ENCODE peak calls at places on chromosomes 11 and 22, in six cellular contexts. Z is transverse colon, D is HCT116, G is fibroblast of lung, J is MM.1S, I is Peyer's patch. O is an unnamed sample.

GRCh38 chr11:102341844-102342318 is 5.1 kb upstream of the BIRC2 start:
- DNase-seq in G (peak; percentile 87), Z (peak; percentile 79), J (peak; percentile 78), I (no peak), D (peak; percentile 89), O (peak; percentile 69)

GRCh38 chr22:45154383-45154782 is 9.3 kb upstream of the NUP50 start:
- DNase-seq in Z (no peak), D (no peak), J (no peak), I (no peak), G (peak; percentile 11), O (no peak)

GRCh38 chr22:19011075-19011474 is 75.0 kb upstream of the PRODH start:
- DNase-seq in I (no peak), Z (no peak), G (no peak), J (no peak), D (no peak), O (no peak)

GRCh38 chr22:35835267-35835997 is 117.8 kb downstream of the APOL5 start:
- DNase-seq in I (no peak), J (no peak), D (peak; percentile 18), G (no peak), Z (no peak), O (no peak)

GRCh38 chr11:47271328-47271727 is 1.4 kb downstream of the MADD start:
- DNase-seq in Z (no peak), J (no peak), I (no peak), G (no peak), D (no peak), O (no peak)

GRCh38 chr11:87019582-87020271 is 18.0 kb upstream of the TMEM135 start:
- DNase-seq in Z (no peak), I (no peak), J (no peak), G (no peak), D (no peak), O (no peak)

GRCh38 chr11:8567597-8568198 is 26.3 kb downstream of the STK33 start:
- DNase-seq in J (no peak), Z (no peak), I (no peak), G (peak; percentile 19), D (no peak), O (no peak)

GRCh38 chr11:76218449-76219206 is 12.3 kb upstream of the WNT11 start:
- DNase-seq in I (no peak), G (no peak), J (no peak), D (no peak), Z (no peak), O (no peak)

GRCh38 chr11:123518496-123519054 is 88.5 kb downstream of the GRAMD1B start:
- DNase-seq in Z (no peak), J (no peak), I (no peak), G (no peak), D (no peak), O (no peak)

GRCh38 chr11:19871531-19871930 is 158.9 kb downstream of the NAV2 start:
- DNase-seq in J (no peak), G (no peak), I (no peak), D (no peak), Z (no peak), O (no peak)

GRCh38 chr11:65134952-65135632 is 773 bp upstream of the SYVN1 start:
- DNase-seq in Z (peak; percentile 95), I (peak; percentile 95), D (peak; percentile 95), G (peak; percentile 95), J (peak; percentile 96), O (peak; percentile 95)

GRCh38 chr11:35152575-35152974 is 13.6 kb downstream of the CD44 start:
- DNase-seq in G (no peak), J (no peak), D (no peak), I (no peak), Z (no peak), O (no peak)

GRCh38 chr11:117143390-117143789 is 697 bp upstream of the PAFAH1B2 start:
- DNase-seq in I (peak; percentile 50), Z (peak; percentile 58), G (peak; percentile 59), J (peak; percentile 60), D (no peak), O (peak; percentile 14)

GRCh38 chr22:26502688-26503561 is 9.3 kb downstream of the TFIP11 start:
- DNase-seq in Z (peak; percentile 55), J (peak; percentile 92), D (no peak), G (peak; percentile 57), I (no peak), O (peak; percentile 57)

GRCh38 chr11:77411717-77412441 is 62.0 kb downstream of the PAK1 start:
- DNase-seq in G (peak; percentile 81), J (peak; percentile 90), I (peak; percentile 93), D (peak; percentile 49), Z (peak; percentile 91), O (peak; percentile 75)

GRCh38 chr11:32331098-32331497 is 104.2 kb downstream of the WT1 start:
- DNase-seq in D (no peak), I (no peak), J (no peak), G (no peak), Z (no peak), O (no peak)

GRCh38 chr11:45815747-45816146 is 10.8 kb downstream of the SLC35C1 start:
- DNase-seq in D (no peak), Z (no peak), I (no peak), J (no peak), G (no peak), O (no peak)

GRCh38 chr11:63574856-63575602 is 11.8 kb upstream of the PLAAT2 start:
- DNase-seq in D (no peak), I (peak; percentile 67), J (no peak), Z (no peak), G (peak; percentile 62), O (no peak)

GRCh38 chr11:5865826-5866225 is 8.3 kb upstream of the OR52E8 start:
- DNase-seq in I (no peak), Z (no peak), J (no peak), G (no peak), D (no peak), O (no peak)

GRCh38 chr11:35334385-35335090 is 84.8 kb downstream of the SLC1A2 start:
- DNase-seq in D (no peak), Z (no peak), I (no peak), J (no peak), G (no peak), O (peak; percentile 63)

GRCh38 chr22:49938565-49939136 is 20.2 kb downstream of the CRELD2 start:
- DNase-seq in Z (no peak), D (no peak), I (no peak), J (no peak), G (no peak), O (no peak)

GRCh38 chr11:134223066-134223465 is 701 bp downstream of the NCAPD3 start:
- DNase-seq in J (no peak), I (no peak), Z (no peak), G (no peak), D (no peak), O (no peak)

GRCh38 chr11:133134561-133135173 is 397.6 kb downstream of the OPCML start:
- DNase-seq in J (peak; percentile 53), G (peak; percentile 12), I (peak; percentile 76), D (no peak), Z (peak; percentile 50), O (no peak)

GRCh38 chr22:32858957-32859356 is 57.5 kb downstream of the TIMP3 start:
- DNase-seq in I (no peak), G (no peak), Z (no peak), D (no peak), J (no peak), O (no peak)

GRCh38 chr11:118671254-118671653 is 8.2 kb downstream of the TREH start:
- DNase-seq in G (no peak), I (no peak), J (no peak), D (no peak), Z (no peak), O (no peak)

GRCh38 chr22:37199839-37200161 is 11.8 kb upstream of the C1QTNF6 start:
- DNase-seq in I (no peak), J (no peak), G (no peak), Z (no peak), D (no peak), O (no peak)

GRCh38 chr11:31810779-31811647 is at the start of gene PAX6:
- DNase-seq in D (peak; percentile 21), G (no peak), I (peak; percentile 53), J (peak; percentile 3), Z (peak; percentile 22), O (peak; percentile 41)

GRCh38 chr11:11618973-11619435 is 2.8 kb downstream of the GALNT18 start:
- DNase-seq in I (no peak), G (no peak), J (no peak), D (no peak), Z (no peak), O (no peak)

GRCh38 chr11:123214396-123214795 is 19.3 kb upstream of the CLMP start:
- DNase-seq in G (no peak), Z (no peak), D (no peak), I (no peak), J (no peak), O (no peak)

GRCh38 chr11:128471138-128471661 is 116.2 kb downstream of the ETS1 start:
- DNase-seq in I (no peak), G (no peak), Z (peak; percentile 52), J (peak; percentile 81), D (no peak), O (peak; percentile 62)
- H3K4me1 ChIP-seq in I (peaks cover 32% of the 10 kb centered on the region), G (peaks cover 73% of the 10 kb centered on the region), Z (peaks cover 29% of the 10 kb centered on the region), J (peaks cover 62% of the 10 kb centered on the region), D (peaks cover 12% of the 10 kb centered on the region), O (peaks cover 100% of the 10 kb centered on the region)

DNA sequence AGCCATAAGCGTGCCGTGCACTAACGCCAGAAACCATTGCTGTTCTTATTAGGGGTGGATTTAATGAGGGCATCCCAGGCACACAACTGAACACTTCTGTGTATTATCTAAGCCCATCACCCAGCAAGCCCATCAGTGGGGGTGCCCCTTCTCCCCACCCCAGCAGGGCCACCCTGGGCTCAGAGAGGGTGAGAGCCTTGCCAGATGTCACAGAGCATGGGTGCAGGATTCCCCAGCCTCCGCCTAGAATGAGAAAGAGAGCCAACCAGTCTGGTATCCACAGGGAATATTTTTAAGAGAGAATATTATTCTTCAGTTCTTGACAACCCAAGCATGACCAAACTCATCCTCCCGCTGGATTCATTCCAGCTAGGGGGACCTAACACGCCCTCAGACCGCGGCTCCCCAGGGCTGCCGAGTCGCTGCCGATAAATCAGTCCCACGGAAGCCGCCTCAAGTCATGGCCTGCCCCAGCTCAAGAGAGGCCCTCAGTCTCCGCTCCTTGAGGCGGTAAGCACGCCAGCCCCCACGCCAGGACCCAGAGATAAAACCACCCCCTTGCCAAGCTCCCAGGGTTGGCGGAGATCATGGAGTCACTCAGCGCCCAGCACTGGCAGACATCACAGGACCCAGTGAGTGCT is 47.2 kb downstream of the MN1 start:
- DNase-seq in D (no peak), I (no peak), Z (no peak), J (no peak), G (no peak), O (no peak)
- H3K27ac ChIP-seq in D (no peak overlapping the region), I (no peak overlapping the region), Z (peak overlapping the region; percentile 77), J (no peak overlapping the region), G (no peak overlapping the region), O (no peak overlapping the region)

GRCh38 chr11:120698918-120699317 is 187.4 kb downstream of the GRIK4 start:
- DNase-seq in D (no peak), Z (no peak), I (no peak), J (no peak), G (no peak), O (no peak)
- H3K4me1 ChIP-seq in D (no peaks in the 10 kb centered on the region), Z (no peaks in the 10 kb centered on the region), I (no peaks in the 10 kb centered on the region), J (peaks cover 22% of the 10 kb centered on the region), G (no peaks in the 10 kb centered on the region), O (no peaks in the 10 kb centered on the region)

DNA sequence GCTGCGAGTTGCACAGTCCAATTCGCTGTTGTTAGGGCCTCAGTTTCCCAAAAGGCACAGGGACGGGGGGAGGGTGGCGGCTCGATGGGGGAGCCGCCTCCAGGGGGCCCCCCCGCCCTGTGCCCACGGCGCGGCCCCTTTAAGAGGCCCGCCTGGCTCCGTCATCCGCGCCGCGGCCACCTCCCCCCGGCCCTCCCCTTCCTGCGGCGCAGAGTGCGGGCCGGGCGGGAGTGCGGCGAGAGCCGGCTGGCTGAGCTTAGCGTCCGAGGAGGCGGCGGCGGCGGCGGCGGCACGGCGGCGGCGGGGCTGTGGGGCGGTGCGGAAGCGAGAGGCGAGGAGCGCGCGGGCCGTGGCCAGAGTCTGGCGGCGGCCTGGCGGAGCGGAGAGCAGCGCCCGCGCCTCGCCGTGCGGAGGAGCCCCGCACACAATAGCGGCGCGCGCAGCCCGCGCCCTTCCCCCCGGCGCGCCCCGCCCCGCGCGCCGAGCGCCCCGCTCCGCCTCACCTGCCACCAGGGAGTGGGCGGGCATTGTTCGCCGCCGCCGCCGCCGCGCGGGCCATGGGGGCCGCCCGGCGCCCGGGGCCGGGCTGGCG is at the start of gene BCR:
- DNase-seq in J (peak; percentile 84), Z (peak; percentile 82), D (peak; percentile 34), G (peak; percentile 57), I (peak; percentile 83), O (peak; percentile 61)
- H3K27ac ChIP-seq in J (peak within 1 kb of the TSS; percentile 92), Z (peak within 1 kb of the TSS; percentile 65), D (peak within 1 kb of the TSS; percentile 83), G (peak within 1 kb of the TSS; percentile 11), I (peak within 1 kb of the TSS; percentile 90), O (peak within 1 kb of the TSS; percentile 58)

O was measured in CD4-positive, alpha-beta memory T cell.